ENCODE peak calls at places on chromosomes 13 and 19, in ten cellular contexts. E is D341Med; U is stimulated activated CD4-positive, alpha-beta T cell treated with anti-CD3 and anti-CD28 coated beads, Interleukin-1b, Interleukin-23, amount 100 ng/mL, for 1 hour; K is CD4-positive, CD25-positive, alpha-beta regulatory T cell; X is epithelial cell of prostate; N is A172; H is progenitor cell of endocrine pancreas; Z is activated CD4-positive, alpha-beta T cell treated with anti-CD3 and anti-CD28 coated beads, Interleukin-2, amount 10 ng/mL, durations not matched to agents 7 days and 5 days; W is stimulated activated naive CD4-positive, alpha-beta T cell treated with Interleukin-2 at 50 U/mL for 16 hours; D is HEK293T. Q is an unnamed sample.

GRCh38 chr19:18044825-18045304 is 36.9 kb downstream of the ARRDC2 start:
- DNase-seq in E (peak), U (peak), K (peak), X (no peak), N (peak), H (peak), Z (peak), W (peak), D (no peak), Q (peak)

GRCh38 chr13:92682832-92683517 is 543.6 kb upstream of the GPC6 start:
- DNase-seq in E (no peak), U (no peak), K (no peak), X (no peak), N (no peak), H (no peak), Z (no peak), W (no peak), D (no peak), Q (peak)

GRCh38 chr13:94433055-94433947 is 46.2 kb downstream of the DCT start:
- DNase-seq in E (peak), U (no peak), K (no peak), X (no peak), N (no peak), H (no peak), Z (no peak), W (no peak), D (peak), Q (peak)

GRCh38 chr19:13841339-13842293 is 35.3 kb upstream of the NANOS3 start:
- DNase-seq in E (peak), U (no peak), K (peak), X (no peak), N (no peak), H (no peak), Z (peak), W (peak), D (no peak), Q (no peak)

GRCh38 chr13:107124730-107125129 is 556.8 kb upstream of the ARGLU1 start:
- DNase-seq in E (no peak), U (no peak), K (no peak), X (no peak), N (no peak), H (no peak), Z (no peak), W (no peak), D (no peak), Q (no peak)

GRCh38 chr13:66014757-66015156 is 1215.4 kb downstream of the PCDH9 start:
- DNase-seq in E (no peak), U (no peak), K (no peak), X (no peak), N (peak), H (no peak), Z (no peak), W (no peak), D (no peak), Q (no peak)

GRCh38 chr13:81487151-81487550 is 1146.2 kb upstream of the SPRY2 start:
- DNase-seq in E (peak), U (no peak), K (no peak), X (peak), N (peak), H (no peak), Z (no peak), W (no peak), D (peak), Q (peak)

GRCh38 chr13:36431204-36432105 is 840 bp upstream of the CCNA1 start:
- DNase-seq in E (peak), U (no peak), K (no peak), X (no peak), N (no peak), H (peak), Z (no peak), W (no peak), D (peak), Q (no peak)

GRCh38 chr13:79631260-79631659 is 150.3 kb downstream of the NDFIP2 start:
- DNase-seq in E (peak), U (no peak), K (no peak), X (peak), N (peak), H (no peak), Z (no peak), W (no peak), D (no peak), Q (peak)

GRCh38 chr19:39385629-39386411 is 5.1 kb downstream of the PAF1 start:
- DNase-seq in E (no peak), U (no peak), K (no peak), X (no peak), N (no peak), H (no peak), Z (no peak), W (no peak), D (no peak), Q (no peak)

GRCh38 chr19:48683349-48683748 is 10.5 kb upstream of the NTN5 start:
- DNase-seq in E (no peak), U (no peak), K (no peak), X (no peak), N (no peak), H (no peak), Z (no peak), W (no peak), D (no peak), Q (peak)

GRCh38 chr19:49475191-49475932 is 1.3 kb downstream of the FLT3LG start:
- DNase-seq in E (no peak), U (no peak), K (no peak), X (no peak), N (no peak), H (no peak), Z (no peak), W (no peak), D (no peak), Q (no peak)

GRCh38 chr13:36666482-36667264 is 7.1 kb upstream of the SERTM1 start:
- DNase-seq in E (no peak), U (no peak), K (no peak), X (no peak), N (no peak), H (no peak), Z (no peak), W (no peak), D (no peak), Q (peak)

GRCh38 chr13:26025196-26025595 is 26.6 kb downstream of the SHISA2 start:
- DNase-seq in E (peak), U (no peak), K (no peak), X (no peak), N (no peak), H (no peak), Z (no peak), W (no peak), D (no peak), Q (no peak)

GRCh38 chr13:93522486-93522885 is 295.9 kb downstream of the GPC6 start:
- DNase-seq in E (no peak), U (no peak), K (no peak), X (no peak), N (no peak), H (no peak), Z (no peak), W (no peak), D (no peak), Q (peak)

GRCh38 chr19:57056972-57057371 is 62.8 kb upstream of the USP29 start:
- DNase-seq in E (no peak), U (no peak), K (no peak), X (no peak), N (peak), H (no peak), Z (no peak), W (no peak), D (no peak), Q (no peak)

GRCh38 chr19:4981681-4981958 is 12.7 kb downstream of the KDM4B start:
- DNase-seq in E (no peak), U (no peak), K (no peak), X (no peak), N (no peak), H (no peak), Z (no peak), W (no peak), D (no peak), Q (no peak)

GRCh38 chr19:12995596-12996541 is 594 bp downstream of the NFIX start:
- DNase-seq in E (peak), U (no peak), K (no peak), X (no peak), N (no peak), H (no peak), Z (no peak), W (no peak), D (no peak), Q (peak)

GRCh38 chr13:73169971-73170370 is 111.2 kb downstream of the KLF5 start:
- DNase-seq in E (no peak), U (no peak), K (no peak), X (no peak), N (no peak), H (no peak), Z (no peak), W (no peak), D (no peak), Q (no peak)

GRCh38 chr13:50320297-50320862 is 305.1 kb downstream of the KCNRG start:
- DNase-seq in E (no peak), U (no peak), K (no peak), X (no peak), N (peak), H (no peak), Z (no peak), W (no peak), D (no peak), Q (no peak)

GRCh38 chr13:105048685-105049084 is 1486.8 kb downstream of the EFNB2 start:
- DNase-seq in E (no peak), U (no peak), K (no peak), X (no peak), N (no peak), H (no peak), Z (no peak), W (no peak), D (no peak), Q (no peak)

GRCh38 chr19:54206831-54207177 is 6.1 kb downstream of the RPS9 start:
- DNase-seq in E (no peak), U (no peak), K (no peak), X (no peak), N (no peak), H (no peak), Z (no peak), W (no peak), D (no peak), Q (no peak)

GRCh38 chr13:23330356-23330755 is 103.1 kb downstream of the SACS start:
- DNase-seq in E (no peak), U (no peak), K (no peak), X (no peak), N (no peak), H (no peak), Z (no peak), W (no peak), D (no peak), Q (no peak)

GRCh38 chr13:111116830-111117229 is 1.7 kb downstream of the ARHGEF7 start:
- DNase-seq in E (no peak), U (no peak), K (no peak), X (no peak), N (no peak), H (no peak), Z (no peak), W (no peak), D (no peak), Q (no peak)

GRCh38 chr19:38674388-38675133 is 27.1 kb downstream of the ACTN4 start:
- DNase-seq in E (no peak), U (no peak), K (no peak), X (peak), N (no peak), H (no peak), Z (no peak), W (no peak), D (no peak), Q (peak)

GRCh38 chr19:16876904-16877361 is 11.9 kb upstream of the F2RL3 start:
- DNase-seq in E (no peak), U (no peak), K (no peak), X (no peak), N (peak), H (no peak), Z (no peak), W (no peak), D (no peak), Q (peak)

GRCh38 chr13:25200783-25201182 is 28.7 kb upstream of the AMER2 start:
- DNase-seq in E (no peak), U (no peak), K (no peak), X (no peak), N (no peak), H (no peak), Z (no peak), W (no peak), D (no peak), Q (peak)

GRCh38 chr19:17448190-17448967 is at the start of gene TMEM221:
- DNase-seq in E (peak), U (no peak), K (peak), X (no peak), N (no peak), H (peak), Z (peak), W (peak), D (peak), Q (no peak)